ENCODE peak calls at places on chromosomes 11 and 22, in six cellular contexts. Y is H1, N is fibroblast of the conjunctiva, M is lower leg skin, T is skeletal muscle cell, W is GM04504. F is an unnamed sample.

GRCh38 chr11:1001682-1002081 is 34.8 kb downstream of the MUC6 start:
- DNase-seq in Y (no peak), N (no peak), M (no peak), T (no peak), W (no peak), F (no peak)

GRCh38 chr11:16773981-16774710 is 35.7 kb downstream of the C11orf58 start:
- DNase-seq in Y (no peak), N (no peak), M (peak), T (no peak), W (no peak), F (no peak)

GRCh38 chr22:49724893-49725489 is 102.7 kb downstream of the BRD1 start:
- DNase-seq in Y (peak), N (no peak), M (peak), T (no peak), W (peak), F (no peak)

GRCh38 chr22:47837703-47838102 is 1075.3 kb downstream of the TBC1D22A start:
- DNase-seq in Y (peak), N (no peak), M (no peak), T (no peak), W (no peak), F (no peak)

GRCh38 chr11:134499990-134500389 is 87.9 kb upstream of the B3GAT1 start:
- DNase-seq in Y (no peak), N (no peak), M (peak), T (no peak), W (no peak), F (no peak)

GRCh38 chr11:62574363-62575057 is 819 bp upstream of the EEF1G start:
- DNase-seq in Y (no peak), N (no peak), M (peak), T (no peak), W (no peak), F (no peak)

GRCh38 chr11:79413258-79413657 is 27.6 kb downstream of the TENM4 start:
- DNase-seq in Y (no peak), N (peak), M (peak), T (peak), W (peak), F (peak)

GRCh38 chr11:8325905-8326304 is 62.2 kb upstream of the LMO1 start:
- DNase-seq in Y (no peak), N (no peak), M (no peak), T (no peak), W (no peak), F (no peak)

GRCh38 chr11:7673724-7674434 is 579 bp upstream of the CYB5R2 start:
- DNase-seq in Y (peak), N (no peak), M (peak), T (no peak), W (no peak), F (no peak)